ENCODE peak calls at places on chromosomes 3 and 15, in seven cellular contexts. A is GM12891, J is SK-N-SH, Y is GM12892, I is HepG2, D is K562, H is H1. T is an unnamed sample.

GRCh38 chr3:180420016-180420415 is 181.9 kb upstream of the TTC14 start:
- DNase-seq in A (no peak), J (no peak), Y (no peak), I (no peak), D (no peak), H (no peak), T (no peak)

GRCh38 chr3:143847787-143848631 is at the start of gene SLC9A9:
- DNase-seq in A (peak), J (no peak), Y (no peak), I (no peak), D (no peak), H (no peak), T (peak)

GRCh38 chr15:92074646-92075045 is 221.1 kb downstream of the SLCO3A1 start:
- DNase-seq in A (no peak), J (no peak), Y (no peak), I (no peak), D (no peak), H (no peak), T (no peak)

GRCh38 chr3:45612918-45613602 is 18.5 kb downstream of the LIMD1 start:
- DNase-seq in A (no peak), J (no peak), Y (peak), I (no peak), D (no peak), H (no peak), T (peak)

GRCh38 chr3:196803891-196804468 is 63.7 kb upstream of the SENP5 start:
- DNase-seq in A (no peak), J (peak), Y (no peak), I (no peak), D (no peak), H (no peak), T (no peak)

GRCh38 chr3:22245122-22245521 is 494.1 kb upstream of the ZNF385D start:
- DNase-seq in A (no peak), J (no peak), Y (no peak), I (no peak), D (no peak), H (no peak), T (no peak)

GRCh38 chr3:29925150-29925549 is 644.3 kb downstream of the RBMS3 start:
- DNase-seq in A (no peak), J (no peak), Y (no peak), I (no peak), D (no peak), H (no peak), T (no peak)

GRCh38 chr3:127751163-127751621 is 71.1 kb downstream of the MGLL start:
- DNase-seq in A (no peak), J (peak), Y (no peak), I (no peak), D (no peak), H (no peak), T (no peak)

GRCh38 chr3:133901083-133901482 is 5.4 kb upstream of the RAB6B start:
- DNase-seq in A (no peak), J (no peak), Y (no peak), I (no peak), D (no peak), H (no peak), T (no peak)

GRCh38 chr3:195102609-195103467 is 168.1 kb downstream of the XXYLT1 start:
- DNase-seq in A (no peak), J (no peak), Y (no peak), I (no peak), D (no peak), H (no peak), T (no peak)

GRCh38 chr3:4419920-4420319 is 47.1 kb downstream of the SUMF1 start:
- DNase-seq in A (no peak), J (no peak), Y (no peak), I (no peak), D (no peak), H (no peak), T (no peak)

GRCh38 chr3:134231131-134231530 is 19.5 kb downstream of the RYK start:
- DNase-seq in A (no peak), J (no peak), Y (no peak), I (no peak), D (no peak), H (no peak), T (no peak)

GRCh38 chr3:48656841-48657281 is 5.8 kb downstream of the CELSR3 start:
- DNase-seq in A (no peak), J (no peak), Y (no peak), I (no peak), D (no peak), H (no peak), T (no peak)

GRCh38 chr15:25087137-25087536 is 132.3 kb downstream of the SNRPN start:
- DNase-seq in A (no peak), J (no peak), Y (no peak), I (no peak), D (no peak), H (no peak), T (no peak)

GRCh38 chr3:50415066-50415465 is 55.7 kb upstream of the TMEM115 start:
- DNase-seq in A (no peak), J (no peak), Y (no peak), I (no peak), D (no peak), H (no peak), T (no peak)

GRCh38 chr3:77296527-77296926 is 256.6 kb downstream of the ROBO2 start:
- DNase-seq in A (no peak), J (no peak), Y (no peak), I (no peak), D (peak), H (no peak), T (no peak)

GRCh38 chr15:95845862-95846515 is 484.5 kb upstream of the NR2F2 start:
- DNase-seq in A (no peak), J (no peak), Y (no peak), I (no peak), D (no peak), H (no peak), T (no peak)

GRCh38 chr3:194497799-194498575 is 11.2 kb upstream of the ATP13A3 start:
- DNase-seq in A (no peak), J (no peak), Y (no peak), I (peak), D (no peak), H (no peak), T (no peak)

GRCh38 chr3:52313774-52314188 is 2.3 kb upstream of the DNAH1 start:
- DNase-seq in A (peak), J (no peak), Y (peak), I (no peak), D (no peak), H (no peak), T (peak)

GRCh38 chr15:32646304-32646703 is 4.8 kb downstream of the SCG5 start:
- DNase-seq in A (no peak), J (no peak), Y (no peak), I (no peak), D (no peak), H (no peak), T (no peak)

GRCh38 chr3:60935709-60936108 is 315.5 kb downstream of the FHIT start:
- DNase-seq in A (no peak), J (no peak), Y (no peak), I (no peak), D (no peak), H (no peak), T (no peak)

GRCh38 chr15:62942411-62942810 is 100.1 kb upstream of the TPM1 start:
- DNase-seq in A (no peak), J (no peak), Y (no peak), I (no peak), D (no peak), H (no peak), T (no peak)

GRCh38 chr3:4826237-4827100 is 152.8 kb upstream of the BHLHE40 start:
- DNase-seq in A (no peak), J (no peak), Y (no peak), I (no peak), D (no peak), H (no peak), T (no peak)

GRCh38 chr3:140910860-140911259 is 30.8 kb upstream of the SLC25A36 start:
- DNase-seq in A (no peak), J (peak), Y (no peak), I (no peak), D (peak), H (peak), T (no peak)
- TF ChIP-seq TAF1 in A (no peak), J (no peak), Y (no peak), I (no peak), D (no peak), H (no peak), T (no peak)

DNA sequence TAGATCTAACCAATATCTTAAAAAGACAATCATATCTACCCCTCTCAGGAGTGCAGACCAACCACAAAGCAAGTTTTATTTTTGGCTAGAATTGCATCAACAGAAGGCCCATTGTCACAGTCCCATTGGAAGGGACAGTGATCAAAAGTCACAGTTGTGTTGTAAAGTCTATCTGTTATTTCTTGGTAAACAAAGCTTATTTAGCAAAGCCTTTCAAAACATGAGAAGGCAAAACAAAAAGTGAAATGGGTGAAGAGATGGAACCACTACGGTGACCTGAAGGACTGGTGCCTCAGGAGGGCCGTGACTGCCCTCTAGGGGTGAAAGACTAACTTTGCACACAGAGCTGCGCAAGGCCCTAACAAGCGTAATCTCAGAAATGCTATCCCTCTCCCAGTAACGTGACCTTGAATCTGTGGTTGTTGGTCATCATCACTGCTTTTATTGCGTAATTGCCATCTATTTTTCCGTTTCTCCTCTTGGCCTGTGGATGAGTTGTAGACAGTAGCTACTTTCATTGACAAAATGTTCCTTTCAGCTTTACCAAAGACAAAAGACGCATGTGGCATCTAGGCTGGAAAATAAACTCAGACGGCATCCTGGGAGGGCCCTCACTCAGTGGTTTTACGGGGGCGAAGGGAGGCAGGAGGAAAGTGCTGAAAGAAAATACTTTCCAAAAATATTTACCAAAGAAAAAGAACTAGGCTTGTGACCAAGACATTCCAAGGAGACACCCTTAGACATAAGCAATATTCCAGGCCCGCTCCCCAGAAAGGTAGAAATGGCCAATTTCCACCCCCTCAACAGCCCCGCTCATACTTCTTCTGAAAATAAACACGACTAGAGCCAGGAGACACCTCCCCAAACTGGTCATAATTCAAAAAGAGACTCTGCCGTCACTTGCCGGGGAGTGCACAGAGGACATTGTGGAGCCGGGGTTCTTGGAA is 79.4 kb downstream of the FRMD4B start:
- DNase-seq in A (no peak), J (peak), Y (peak), I (peak), D (peak), H (no peak), T (no peak)
- TF ChIP-seq TAF1 in A (no peak), J (no peak), Y (no peak), I (no peak), D (no peak), H (no peak), T (no peak)

DNA sequence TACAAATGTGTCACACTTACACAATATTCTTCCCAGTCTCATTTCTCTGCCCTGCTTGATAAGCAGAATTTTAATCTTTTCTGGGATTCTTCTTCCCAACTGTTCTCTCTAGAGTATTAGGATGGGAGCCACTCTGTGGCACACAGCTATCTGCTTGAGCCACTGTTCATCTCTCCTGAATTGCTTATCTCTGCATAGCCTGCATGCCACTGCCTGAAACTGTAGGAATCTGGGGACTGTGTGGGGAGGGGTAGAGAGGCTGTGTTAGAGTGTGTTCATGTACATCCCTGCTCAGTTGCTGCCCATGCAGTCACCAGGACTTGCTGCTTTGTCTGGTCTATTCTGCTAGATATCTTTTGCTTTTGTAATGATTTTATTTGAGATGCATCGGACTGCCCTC is 2.3 kb upstream of the OR4F6 start:
- DNase-seq in A (no peak), J (peak), Y (no peak), I (no peak), D (no peak), H (no peak), T (no peak)
- TF ChIP-seq TAF1 in A (no peak), J (no peak), Y (no peak), I (no peak), D (no peak), H (no peak), T (no peak)

GRCh38 chr3:173584834-173585831 is 187.6 kb downstream of the NLGN1 start:
- DNase-seq in A (no peak), J (peak), Y (no peak), I (no peak), D (no peak), H (no peak), T (no peak)
- TF ChIP-seq TAF1 in A (no peak), J (peak), Y (no peak), I (no peak), D (no peak), H (peak), T (no peak)

GRCh38 chr15:61119556-61119955 is 109.5 kb downstream of the RORA start:
- DNase-seq in A (no peak), J (no peak), Y (no peak), I (no peak), D (no peak), H (no peak), T (no peak)

GRCh38 chr15:61115241-61115640 is 113.9 kb downstream of the RORA start:
- DNase-seq in A (no peak), J (no peak), Y (no peak), I (no peak), D (no peak), H (no peak), T (no peak)

GRCh38 chr15:61115679-61116078 is 113.4 kb downstream of the RORA start:
- DNase-seq in A (no peak), J (no peak), Y (no peak), I (no peak), D (no peak), H (no peak), T (no peak)

GRCh38 chr15:61118885-61119284 is 110.2 kb downstream of the RORA start:
- DNase-seq in A (no peak), J (peak), Y (no peak), I (no peak), D (peak), H (peak), T (no peak)

GRCh38 chr15:61116830-61117229 is 112.3 kb downstream of the RORA start:
- DNase-seq in A (no peak), J (no peak), Y (no peak), I (no peak), D (no peak), H (no peak), T (no peak)
- TF ChIP-seq TAF1 in A (no peak), J (no peak), Y (no peak), I (no peak), D (no peak), H (no peak), T (no peak)

GRCh38 chr3:66195347-66195783 is 25.4 kb upstream of the SLC25A26 start:
- DNase-seq in A (no peak), J (peak), Y (no peak), I (no peak), D (no peak), H (peak), T (no peak)
- TF ChIP-seq TAF1 in A (no peak), J (no peak), Y (no peak), I (no peak), D (no peak), H (no peak), T (no peak)

GRCh38 chr3:126146034-126146433 is 34.4 kb downstream of the ALDH1L1 start:
- DNase-seq in A (no peak), J (no peak), Y (no peak), I (no peak), D (no peak), H (no peak), T (no peak)
- TF ChIP-seq TAF1 in A (no peak), J (no peak), Y (no peak), I (no peak), D (no peak), H (no peak), T (no peak)

GRCh38 chr3:38088126-38088525 is 48.8 kb downstream of the ACAA1 start:
- DNase-seq in A (no peak), J (no peak), Y (no peak), I (no peak), D (no peak), H (no peak), T (no peak)

GRCh38 chr3:38090453-38090852 is 46.5 kb downstream of the ACAA1 start:
- DNase-seq in A (no peak), J (no peak), Y (no peak), I (no peak), D (no peak), H (no peak), T (no peak)

GRCh38 chr3:38088679-38089078 is 48.2 kb downstream of the ACAA1 start:
- DNase-seq in A (no peak), J (no peak), Y (no peak), I (no peak), D (no peak), H (no peak), T (no peak)

GRCh38 chr3:38086496-38086895 is 47.5 kb downstream of the DLEC1 start:
- DNase-seq in A (no peak), J (no peak), Y (no peak), I (no peak), D (no peak), H (no peak), T (no peak)

GRCh38 chr3:38089163-38089562 is 47.8 kb downstream of the ACAA1 start:
- DNase-seq in A (no peak), J (no peak), Y (no peak), I (no peak), D (no peak), H (no peak), T (no peak)
- TF ChIP-seq TAF1 in A (no peak), J (no peak), Y (no peak), I (no peak), D (no peak), H (no peak), T (no peak)

DNA sequence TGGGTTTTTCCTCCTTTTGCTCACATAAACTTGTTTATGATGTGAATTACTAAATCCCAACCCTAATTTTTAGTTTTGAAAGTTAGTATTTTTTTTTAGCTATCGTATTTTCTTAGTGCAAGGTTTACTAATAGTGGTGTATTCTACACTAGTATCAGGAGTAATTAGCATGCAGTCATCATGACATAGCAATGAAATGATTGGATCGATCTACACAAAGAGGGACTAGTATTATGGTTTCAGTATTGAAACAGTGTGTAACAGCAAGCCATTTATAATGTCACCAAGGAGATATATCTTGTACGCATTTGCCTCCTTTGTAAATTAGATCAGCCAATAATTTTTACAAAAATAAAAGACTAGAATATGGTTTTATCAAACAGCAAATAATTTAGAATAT is 38.7 kb downstream of the RNF111 start:
- DNase-seq in A (no peak), J (no peak), Y (no peak), I (no peak), D (no peak), H (no peak), T (no peak)
- TF ChIP-seq TAF1 in A (no peak), J (no peak), Y (no peak), I (no peak), D (no peak), H (no peak), T (no peak)

T was measured in GM12878.